ENCODE peak calls at places on chromosomes 13 and 19, in four cellular contexts. I is omental fat pad, K is type B pancreatic cell, N is breast epithelium. D is an unnamed sample.

GRCh38 chr19:47312366-47313006 is 2.8 kb downstream of the C5AR1 start:
- DNase-seq in N (no peak), I (no peak), K (no peak), D (no peak)

GRCh38 chr13:98537306-98537705 is 39.6 kb downstream of the STK24 start:
- DNase-seq in K (no peak), N (no peak), I (no peak), D (no peak)

GRCh38 chr13:51518847-51519246 is 65.4 kb upstream of the WDFY2 start:
- DNase-seq in N (no peak), I (no peak), K (no peak), D (no peak)

GRCh38 chr13:44068737-44069136 is 189.0 kb downstream of the LACC1 start:
- DNase-seq in N (no peak), I (no peak), K (no peak), D (peak; percentile 34)

GRCh38 chr13:114072421-114072820 is 60.0 kb downstream of the RASA3 start:
- DNase-seq in I (peak; percentile 18), N (no peak), K (no peak), D (no peak)

GRCh38 chr13:59211636-59212035 is 952.1 kb downstream of the DIAPH3 start:
- DNase-seq in K (no peak), N (no peak), I (no peak), D (no peak)

GRCh38 chr19:45136507-45137178 is 24.1 kb downstream of the NKPD1 start:
- DNase-seq in N (no peak), K (no peak), I (no peak), D (no peak)

GRCh38 chr13:96994030-96994848 is at the start of gene OXGR1:
- DNase-seq in N (no peak), K (no peak), I (no peak), D (no peak)

GRCh38 chr13:101152184-101152583 is 264.1 kb downstream of the NALCN start:
- DNase-seq in K (no peak), N (no peak), I (no peak), D (no peak)

DNA sequence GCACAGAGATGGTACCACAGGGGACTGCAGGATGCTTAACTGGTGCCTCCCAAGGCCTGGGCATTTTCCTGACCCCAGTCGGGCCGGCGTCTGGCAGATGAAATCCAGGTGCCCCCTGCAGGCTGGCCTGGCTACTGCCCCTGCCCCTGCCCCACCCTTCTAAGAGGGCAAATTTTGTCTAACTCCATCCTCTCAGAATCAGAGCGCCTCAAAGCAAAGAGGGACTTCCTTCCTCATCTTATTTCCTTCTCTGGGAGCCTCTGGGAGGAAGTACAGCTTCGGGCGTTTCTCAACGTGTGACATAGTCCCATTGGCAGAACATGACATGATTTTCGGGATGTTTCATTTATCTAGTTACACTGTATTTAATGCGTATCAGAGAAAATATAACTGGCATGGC is 2.7 kb downstream of the PRKACA start:
- DNase-seq in K (no peak), I (no peak), N (no peak), D (no peak)
- TF ChIP-seq CTCF in K (peak; percentile 62), I (no peak), N (peak; percentile 52), D (peak; percentile 61)

DNA sequence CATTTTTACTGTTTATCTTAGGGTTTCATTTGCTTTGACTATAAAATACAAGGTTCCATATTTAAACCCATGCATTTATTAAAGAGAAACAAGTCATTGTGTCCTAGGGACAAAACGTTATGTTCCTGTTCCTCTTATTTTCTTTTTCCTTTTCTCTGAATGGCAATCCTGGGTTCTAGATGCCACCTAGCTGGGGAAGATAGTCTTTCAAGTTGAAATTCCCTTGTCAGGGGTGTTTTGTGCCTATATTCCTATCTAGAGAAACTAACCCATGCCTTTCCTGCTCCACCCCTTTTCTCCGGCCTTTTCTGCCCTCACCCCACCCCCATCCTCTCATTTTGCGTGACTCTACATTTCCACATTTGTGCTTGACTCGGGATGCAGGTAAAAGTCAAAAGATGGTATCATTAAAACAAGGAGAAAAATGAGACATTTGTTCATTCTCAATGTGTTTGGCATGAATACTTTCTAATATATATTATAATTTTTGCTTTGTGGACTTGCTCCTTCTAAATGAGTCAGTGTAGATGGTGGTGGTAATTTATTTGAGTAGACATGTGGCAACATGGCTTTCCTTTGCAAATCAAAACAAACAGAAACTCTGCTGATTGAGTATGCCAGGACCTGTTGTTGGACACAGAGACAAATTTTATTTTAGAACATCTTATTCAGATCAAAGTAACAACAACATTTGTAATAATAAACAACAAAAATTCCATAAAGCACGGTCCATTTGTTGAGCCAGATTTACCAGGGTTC is 26.8 kb upstream of the STARD13 start:
- DNase-seq in N (no peak), K (no peak), I (no peak), D (no peak)
- TF ChIP-seq CTCF in N (no peak), K (peak; percentile 21), I (no peak), D (peak; percentile 22)

DNA sequence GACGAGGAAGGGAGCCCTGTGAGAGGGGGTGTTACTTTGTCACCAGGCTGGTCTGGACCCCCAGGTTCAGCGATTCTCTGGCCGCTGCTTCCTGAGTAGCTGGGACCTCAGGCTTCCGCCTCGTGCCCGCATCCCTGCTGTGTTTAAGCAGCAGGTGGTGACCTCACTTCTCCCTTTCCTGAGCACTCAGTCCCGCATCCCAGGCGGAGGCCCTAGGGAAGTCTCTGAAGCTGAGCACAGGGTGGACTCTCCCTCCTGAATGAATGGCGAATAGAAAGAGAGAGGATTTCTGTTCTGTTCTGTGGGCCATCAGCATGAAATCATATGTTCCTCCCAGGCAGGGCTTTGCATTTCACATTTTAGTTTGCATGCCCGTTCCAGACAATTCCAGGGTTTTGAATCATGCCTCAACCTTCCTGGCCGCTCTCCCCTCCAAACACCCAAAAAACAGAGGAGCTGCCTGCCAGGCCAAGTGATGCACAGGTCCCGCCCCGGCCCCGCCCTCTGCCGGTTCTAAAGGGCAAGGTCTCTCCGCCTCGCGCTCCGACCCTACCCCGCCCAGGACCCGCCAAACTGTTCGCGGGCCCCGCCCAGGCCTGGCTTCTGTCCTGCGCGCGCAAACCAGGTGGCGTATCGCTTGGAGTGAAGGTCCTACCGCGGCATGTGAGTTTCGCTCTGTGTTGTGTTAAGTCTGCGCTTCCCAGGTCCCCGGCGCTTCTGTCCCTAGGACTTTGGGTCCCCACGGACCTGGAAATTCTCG is 35.1 kb upstream of the ZNF808 start:
- DNase-seq in I (no peak), K (peak; percentile 83), N (no peak), D (no peak)
- TF ChIP-seq CTCF in I (no peak), K (peak; percentile 36), N (no peak), D (no peak)

GRCh38 chr19:1787116-1787515 is 25.0 kb downstream of the ATP8B3 start:
- DNase-seq in K (no peak), N (no peak), I (no peak), D (no peak)

GRCh38 chr19:1789282-1790020 is 22.6 kb downstream of the ATP8B3 start:
- DNase-seq in N (no peak), K (no peak), I (no peak), D (no peak)

GRCh38 chr19:1786668-1787067 is 25.4 kb downstream of the ATP8B3 start:
- DNase-seq in I (no peak), K (no peak), N (no peak), D (no peak)

GRCh38 chr19:1791879-1792278 is 20.2 kb downstream of the ATP8B3 start:
- DNase-seq in N (no peak), K (no peak), I (no peak), D (no peak)

DNA sequence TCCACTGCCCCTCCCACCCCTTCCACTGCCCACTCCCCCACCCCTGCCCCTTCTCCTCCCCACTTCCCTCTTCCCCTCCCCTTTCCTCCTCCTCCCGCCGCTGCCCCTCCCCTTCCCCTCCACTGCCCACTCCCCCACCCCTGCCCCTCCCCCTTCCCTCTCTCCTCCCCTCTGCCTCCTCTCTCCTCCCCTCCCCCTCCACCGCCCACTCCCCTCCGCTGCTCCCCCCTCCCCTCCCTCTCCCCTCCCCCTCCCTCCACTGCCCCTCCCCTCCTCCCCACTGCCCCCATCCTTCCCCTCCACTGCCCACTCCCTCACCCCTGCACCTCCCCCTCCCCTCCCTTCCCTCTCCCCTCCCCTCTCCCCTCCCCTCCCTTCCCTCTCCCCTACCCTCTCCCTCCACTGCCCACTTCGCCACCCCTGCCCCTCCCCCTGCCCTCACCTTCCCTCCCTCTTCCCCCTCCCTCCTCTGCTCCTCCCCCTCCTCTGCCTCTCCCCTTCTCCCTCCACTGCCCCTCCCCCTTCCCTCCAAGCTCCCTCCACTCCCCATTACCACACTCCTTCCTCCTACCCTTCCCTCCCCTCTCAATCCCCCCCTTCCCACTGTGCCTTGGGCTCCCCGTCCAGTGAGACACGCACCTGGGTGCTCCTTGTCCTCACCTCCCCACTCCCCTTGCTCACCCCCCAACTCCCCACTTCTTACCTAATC is 21.9 kb downstream of the ATP8B3 start:
- DNase-seq in N (no peak), K (no peak), I (no peak), D (no peak)
- TF ChIP-seq CTCF in N (no peak), K (no peak), I (no peak), D (no peak)

DNA sequence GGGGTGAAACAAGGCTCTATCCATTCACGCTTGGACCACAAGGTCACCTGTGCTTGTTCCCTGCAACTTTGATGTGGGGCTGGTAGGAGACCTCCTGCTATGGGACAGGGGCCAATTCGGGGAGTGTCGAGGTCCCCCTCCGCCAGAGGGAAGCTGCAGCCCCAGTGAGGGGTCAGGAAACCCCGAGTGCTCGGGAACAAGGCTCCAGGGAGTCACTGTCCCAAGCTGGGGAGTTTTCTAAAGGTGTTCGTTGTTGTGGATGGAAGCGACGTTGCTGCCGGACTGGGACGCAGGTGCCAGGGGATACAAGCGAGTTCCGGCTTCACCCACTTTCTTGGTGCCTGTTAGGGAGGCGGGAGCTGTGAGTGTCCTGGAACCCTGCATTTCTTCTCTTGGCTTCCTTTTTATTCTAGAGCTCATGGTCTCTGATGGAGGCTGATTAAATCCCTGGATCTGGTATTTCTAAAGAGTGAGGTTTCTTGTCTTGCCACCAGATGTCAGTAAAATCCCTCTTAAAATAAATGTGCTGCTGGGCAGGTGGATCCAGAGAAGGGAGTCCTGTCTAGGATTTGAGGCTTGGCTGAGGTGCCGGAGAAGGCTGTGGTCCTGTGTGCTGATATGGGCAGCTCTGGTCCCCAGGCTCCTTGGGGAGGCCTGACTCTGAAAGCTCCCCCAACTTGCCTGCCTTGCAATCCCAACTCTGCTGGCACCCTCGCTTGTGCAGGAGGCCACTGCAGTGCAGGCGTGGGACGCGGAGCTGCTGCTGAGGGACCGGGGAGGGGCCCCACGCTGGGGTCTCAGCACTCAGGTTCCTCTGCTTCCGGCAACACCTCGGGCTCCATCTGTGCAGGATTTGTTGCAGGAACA is 153.9 kb downstream of the TEX29 start:
- DNase-seq in I (no peak), K (peak; percentile 62), N (no peak), D (no peak)
- TF ChIP-seq CTCF in I (peak; percentile 17), K (peak; percentile 85), N (peak; percentile 59), D (peak; percentile 48)

GRCh38 chr19:33630880-33631627 is 9.3 kb downstream of the CHST8 start:
- DNase-seq in K (peak; percentile 45), I (no peak), N (no peak), D (no peak)

GRCh38 chr19:33629826-33630375 is 8.1 kb downstream of the CHST8 start:
- DNase-seq in I (no peak), N (no peak), K (no peak), D (no peak)

GRCh38 chr19:33627526-33627925 is 5.8 kb downstream of the CHST8 start:
- DNase-seq in K (no peak), I (no peak), N (no peak), D (no peak)

GRCh38 chr19:33627962-33628839 is 6.4 kb downstream of the CHST8 start:
- DNase-seq in I (no peak), N (no peak), K (no peak), D (no peak)

GRCh38 chr19:33628921-33629825 is 7.4 kb downstream of the CHST8 start:
- DNase-seq in N (no peak), K (no peak), I (no peak), D (no peak)
- TF ChIP-seq CTCF in N (no peak), K (no peak), I (no peak), D (no peak)

D was measured in BJ.